ENCODE peak calls at places on chromosomes 5 and 9, in six cellular contexts. One of them, this sample, is unnamed.

GRCh38 chr5:156330141-156330870 is 3.3 kb downstream of the SGCD start:
- DNase-seq in hepatocyte: no peak
- DNase-seq in cardiac muscle cell: no peak
- DNase-seq in trophoblast cell: peak; percentile 59
- DNase-seq in A673: no peak
- DNase-seq in SK-N-SH: no peak
- DNase-seq in this sample: no peak

GRCh38 chr9:114505187-114506081 is at the start of gene WHRN:
- DNase-seq in hepatocyte: peak; percentile 98
- DNase-seq in cardiac muscle cell: peak; percentile 93
- DNase-seq in trophoblast cell: peak; percentile 90
- DNase-seq in A673: peak; percentile 94
- DNase-seq in SK-N-SH: peak; percentile 95
- DNase-seq in this sample: peak; percentile 62

GRCh38 chr5:170745481-170746061 is 38.0 kb upstream of the GABRP start:
- DNase-seq in hepatocyte: peak; percentile 65
- DNase-seq in cardiac muscle cell: no peak
- DNase-seq in trophoblast cell: peak; percentile 6
- DNase-seq in A673: no peak
- DNase-seq in SK-N-SH: peak; percentile 86
- DNase-seq in this sample: no peak

GRCh38 chr5:149313151-149313841 is 32.0 kb upstream of the GRPEL2 start:
- DNase-seq in hepatocyte: no peak
- DNase-seq in cardiac muscle cell: no peak
- DNase-seq in trophoblast cell: no peak
- DNase-seq in A673: no peak
- DNase-seq in SK-N-SH: no peak
- DNase-seq in this sample: no peak

GRCh38 chr5:123036391-123037103 is at the start of gene PPIC:
- DNase-seq in hepatocyte: peak; percentile 93
- DNase-seq in cardiac muscle cell: peak; percentile 88
- DNase-seq in trophoblast cell: peak; percentile 69
- DNase-seq in A673: peak; percentile 49
- DNase-seq in SK-N-SH: peak; percentile 93
- DNase-seq in this sample: no peak

GRCh38 chr5:149018909-149019443 is 43.9 kb downstream of the SH3TC2 start:
- DNase-seq in hepatocyte: peak; percentile 25
- DNase-seq in cardiac muscle cell: peak; percentile 38
- DNase-seq in trophoblast cell: no peak
- DNase-seq in A673: peak; percentile 85
- DNase-seq in SK-N-SH: no peak
- DNase-seq in this sample: no peak

GRCh38 chr9:7089794-7090193 is 332.0 kb downstream of the KDM4C start:
- DNase-seq in hepatocyte: no peak
- DNase-seq in cardiac muscle cell: no peak
- DNase-seq in trophoblast cell: no peak
- DNase-seq in A673: no peak
- DNase-seq in SK-N-SH: no peak
- DNase-seq in this sample: no peak

GRCh38 chr5:53971096-53971495 is 339.3 kb downstream of the ARL15 start:
- DNase-seq in hepatocyte: no peak
- DNase-seq in cardiac muscle cell: peak; percentile 49
- DNase-seq in trophoblast cell: no peak
- DNase-seq in A673: no peak
- DNase-seq in SK-N-SH: no peak
- DNase-seq in this sample: no peak

GRCh38 chr9:133233681-133234432 is 24.8 kb upstream of the OBP2B start:
- DNase-seq in hepatocyte: no peak
- DNase-seq in cardiac muscle cell: no peak
- DNase-seq in trophoblast cell: no peak
- DNase-seq in A673: peak; percentile 19
- DNase-seq in SK-N-SH: no peak
- DNase-seq in this sample: no peak

GRCh38 chr9:29126783-29127182 is 1553.5 kb upstream of the C9orf72 start:
- DNase-seq in hepatocyte: no peak
- DNase-seq in cardiac muscle cell: no peak
- DNase-seq in trophoblast cell: no peak
- DNase-seq in A673: no peak
- DNase-seq in SK-N-SH: no peak
- DNase-seq in this sample: no peak

GRCh38 chr9:110668528-110669167 is at the start of gene MUSK:
- DNase-seq in hepatocyte: no peak
- DNase-seq in cardiac muscle cell: no peak
- DNase-seq in trophoblast cell: no peak
- DNase-seq in A673: no peak
- DNase-seq in SK-N-SH: no peak
- DNase-seq in this sample: no peak

GRCh38 chr5:1763548-1763911 is 36.1 kb downstream of the MRPL36 start:
- DNase-seq in hepatocyte: peak; percentile 48
- DNase-seq in cardiac muscle cell: peak; percentile 85
- DNase-seq in trophoblast cell: peak; percentile 18
- DNase-seq in A673: peak; percentile 37
- DNase-seq in SK-N-SH: peak; percentile 78
- DNase-seq in this sample: no peak

GRCh38 chr5:86617756-86618577 is at the start of gene COX7C:
- DNase-seq in hepatocyte: peak; percentile 97
- DNase-seq in cardiac muscle cell: peak; percentile 98
- DNase-seq in trophoblast cell: peak; percentile 97
- DNase-seq in A673: peak; percentile 98
- DNase-seq in SK-N-SH: peak; percentile 84
- DNase-seq in this sample: peak; percentile 98

GRCh38 chr9:95131023-95131943 is 186.2 kb downstream of the FANCC start:
- DNase-seq in hepatocyte: peak; percentile 88
- DNase-seq in cardiac muscle cell: peak; percentile 76
- DNase-seq in trophoblast cell: peak; percentile 21
- DNase-seq in A673: peak; percentile 78
- DNase-seq in SK-N-SH: peak; percentile 70
- DNase-seq in this sample: peak; percentile 26

GRCh38 chr9:4553951-4554381 is 63.7 kb downstream of the SLC1A1 start:
- DNase-seq in hepatocyte: no peak
- DNase-seq in cardiac muscle cell: peak; percentile 13
- DNase-seq in trophoblast cell: no peak
- DNase-seq in A673: no peak
- DNase-seq in SK-N-SH: no peak
- DNase-seq in this sample: no peak

GRCh38 chr9:87381746-87382145 is 115.9 kb upstream of the DAPK1 start:
- DNase-seq in hepatocyte: no peak
- DNase-seq in cardiac muscle cell: peak; percentile 11
- DNase-seq in trophoblast cell: no peak
- DNase-seq in A673: no peak
- DNase-seq in SK-N-SH: no peak
- DNase-seq in this sample: no peak

GRCh38 chr9:5650356-5651105 is 21.6 kb downstream of the RIC1 start:
- DNase-seq in hepatocyte: no peak
- DNase-seq in cardiac muscle cell: no peak
- DNase-seq in trophoblast cell: no peak
- DNase-seq in A673: no peak
- DNase-seq in SK-N-SH: no peak
- DNase-seq in this sample: no peak

GRCh38 chr9:22158275-22158674 is 149.2 kb upstream of the CDKN2B start:
- DNase-seq in hepatocyte: no peak
- DNase-seq in cardiac muscle cell: no peak
- DNase-seq in trophoblast cell: no peak
- DNase-seq in A673: no peak
- DNase-seq in SK-N-SH: no peak
- DNase-seq in this sample: no peak

GRCh38 chr5:1526681-1527131 is 2.9 kb upstream of the LPCAT1 start:
- DNase-seq in hepatocyte: no peak
- DNase-seq in cardiac muscle cell: no peak
- DNase-seq in trophoblast cell: no peak
- DNase-seq in A673: no peak
- DNase-seq in SK-N-SH: no peak
- DNase-seq in this sample: no peak

GRCh38 chr9:132135456-132135855 is 26.4 kb upstream of the NTNG2 start:
- DNase-seq in hepatocyte: no peak
- DNase-seq in cardiac muscle cell: no peak
- DNase-seq in trophoblast cell: no peak
- DNase-seq in A673: no peak
- DNase-seq in SK-N-SH: no peak
- DNase-seq in this sample: no peak

GRCh38 chr9:8589476-8589875 is 789.9 kb upstream of the DMAC1 start:
- DNase-seq in hepatocyte: no peak
- DNase-seq in cardiac muscle cell: no peak
- DNase-seq in trophoblast cell: no peak
- DNase-seq in A673: no peak
- DNase-seq in SK-N-SH: no peak
- DNase-seq in this sample: no peak

GRCh38 chr5:56479126-56479525 is 246.0 kb upstream of the ANKRD55 start:
- DNase-seq in hepatocyte: no peak
- DNase-seq in cardiac muscle cell: no peak
- DNase-seq in trophoblast cell: no peak
- DNase-seq in A673: no peak
- DNase-seq in SK-N-SH: no peak
- DNase-seq in this sample: no peak

GRCh38 chr5:38164776-38165399 is 93.5 kb upstream of the EGFLAM start:
- DNase-seq in hepatocyte: no peak
- DNase-seq in cardiac muscle cell: no peak
- DNase-seq in trophoblast cell: no peak
- DNase-seq in A673: no peak
- DNase-seq in SK-N-SH: no peak
- DNase-seq in this sample: no peak

DNA sequence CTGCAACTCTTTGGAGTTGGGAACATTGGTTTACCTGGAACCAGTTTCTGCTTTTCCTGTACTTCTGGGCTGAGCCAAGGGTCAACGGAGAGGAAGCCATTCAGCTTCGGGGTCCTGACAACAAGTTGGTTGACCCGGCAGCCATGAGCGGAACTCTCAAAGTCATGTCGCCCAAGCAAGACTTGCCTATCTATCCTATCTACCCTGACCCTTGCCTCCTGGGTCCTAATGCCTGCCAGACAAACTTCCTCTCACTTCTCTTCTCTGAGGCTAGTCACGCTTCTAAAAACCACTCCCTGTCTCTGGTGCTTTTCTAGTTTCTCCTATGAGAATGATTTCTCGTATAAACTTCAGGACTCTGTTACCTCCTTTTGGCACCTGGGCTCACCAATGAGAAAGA is 44.7 kb upstream of the CRHBP start:
- DNase-seq in hepatocyte: no peak
- DNase-seq in cardiac muscle cell: no peak
- DNase-seq in trophoblast cell: no peak
- DNase-seq in A673: no peak
- DNase-seq in SK-N-SH: no peak
- DNase-seq in this sample: no peak
- H3K4me3 ChIP-seq in hepatocyte: no peak overlapping the region
- H3K4me3 ChIP-seq in cardiac muscle cell: no peak overlapping the region
- H3K4me3 ChIP-seq in trophoblast cell: no peak overlapping the region
- H3K4me3 ChIP-seq in A673: no peak overlapping the region
- H3K4me3 ChIP-seq in SK-N-SH: no peak overlapping the region
- H3K4me3 ChIP-seq in this sample: no peak overlapping the region

GRCh38 chr9:127131871-127132270 is 9.4 kb upstream of the ANGPTL2 start:
- DNase-seq in hepatocyte: no peak
- DNase-seq in cardiac muscle cell: peak; percentile 66
- DNase-seq in trophoblast cell: peak; percentile 85
- DNase-seq in A673: no peak
- DNase-seq in SK-N-SH: no peak
- DNase-seq in this sample: no peak

GRCh38 chr9:127132375-127132774 is 9.9 kb upstream of the ANGPTL2 start:
- DNase-seq in hepatocyte: no peak
- DNase-seq in cardiac muscle cell: no peak
- DNase-seq in trophoblast cell: no peak
- DNase-seq in A673: no peak
- DNase-seq in SK-N-SH: no peak
- DNase-seq in this sample: no peak

GRCh38 chr9:127133739-127134167 is 11.3 kb upstream of the ANGPTL2 start:
- DNase-seq in hepatocyte: peak; percentile 61
- DNase-seq in cardiac muscle cell: peak; percentile 74
- DNase-seq in trophoblast cell: no peak
- DNase-seq in A673: no peak
- DNase-seq in SK-N-SH: no peak
- DNase-seq in this sample: no peak

GRCh38 chr9:127135056-127135745 is 12.8 kb upstream of the ANGPTL2 start:
- DNase-seq in hepatocyte: no peak
- DNase-seq in cardiac muscle cell: no peak
- DNase-seq in trophoblast cell: no peak
- DNase-seq in A673: no peak
- DNase-seq in SK-N-SH: no peak
- DNase-seq in this sample: no peak

DNA sequence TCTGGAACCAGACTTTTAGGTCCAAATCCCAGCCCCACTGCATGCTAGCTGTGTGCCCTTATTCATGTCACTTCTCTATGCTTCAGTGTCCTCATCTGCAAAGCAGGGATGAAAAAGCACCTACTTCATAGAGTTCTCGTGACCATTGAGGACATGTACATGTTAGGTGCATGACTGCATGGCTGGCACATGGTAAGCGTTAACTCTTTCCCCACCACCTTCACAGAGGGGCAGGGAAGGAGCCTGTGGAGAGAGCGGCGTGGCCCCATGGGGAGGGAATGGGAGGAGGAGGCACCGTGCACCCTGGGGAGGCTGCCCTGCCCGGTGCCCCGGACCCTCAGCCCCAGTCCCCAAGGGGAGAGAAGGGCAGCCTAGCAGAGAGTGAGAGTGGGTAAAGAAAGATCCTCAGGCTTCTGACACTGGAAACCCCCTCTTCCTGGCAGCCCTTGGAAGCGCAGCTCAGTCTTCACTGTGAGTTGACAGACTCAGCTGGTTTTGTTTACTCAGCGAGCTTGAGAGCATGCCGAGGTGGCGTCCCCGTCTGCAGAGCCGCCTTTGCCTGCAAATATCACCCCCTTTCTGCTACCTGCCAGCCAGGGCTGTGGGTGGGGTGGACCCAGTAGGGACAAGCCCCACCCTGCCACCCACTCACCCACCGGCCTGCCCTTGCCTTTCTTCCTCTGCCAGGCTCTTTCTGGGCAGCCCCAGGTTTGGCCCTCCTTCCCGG is 10.6 kb upstream of the ANGPTL2 start:
- DNase-seq in hepatocyte: peak; percentile 68
- DNase-seq in cardiac muscle cell: no peak
- DNase-seq in trophoblast cell: no peak
- DNase-seq in A673: no peak
- DNase-seq in SK-N-SH: no peak
- DNase-seq in this sample: no peak
- H3K4me3 ChIP-seq in hepatocyte: no peak overlapping the region
- H3K4me3 ChIP-seq in cardiac muscle cell: no peak overlapping the region
- H3K4me3 ChIP-seq in trophoblast cell: no peak overlapping the region
- H3K4me3 ChIP-seq in A673: no peak overlapping the region
- H3K4me3 ChIP-seq in SK-N-SH: no peak overlapping the region
- H3K4me3 ChIP-seq in this sample: no peak overlapping the region

DNA sequence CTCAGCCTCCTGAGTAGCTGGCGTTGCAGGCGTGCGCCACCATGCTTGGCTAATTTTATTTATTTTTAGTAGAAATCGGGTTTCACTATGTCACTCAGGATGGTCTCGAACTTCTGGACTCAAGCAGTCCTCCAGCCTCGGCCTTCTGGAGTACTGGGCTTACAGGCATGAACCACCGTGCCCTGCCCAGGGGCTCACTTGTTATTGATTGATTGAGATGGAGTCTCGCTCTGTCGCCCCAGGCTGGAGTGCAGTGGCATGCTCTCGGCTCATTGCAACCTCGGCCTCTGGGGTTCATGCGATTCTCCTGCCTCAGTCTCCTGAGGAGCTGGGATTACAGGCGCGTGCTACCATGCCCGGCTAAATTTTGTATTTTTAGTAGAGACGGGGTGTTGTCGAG is 1.6 kb downstream of the HSPA4 start:
- DNase-seq in hepatocyte: no peak
- DNase-seq in cardiac muscle cell: no peak
- DNase-seq in trophoblast cell: no peak
- DNase-seq in A673: no peak
- DNase-seq in SK-N-SH: no peak
- DNase-seq in this sample: no peak
- H3K4me3 ChIP-seq in hepatocyte: peak overlapping the region; percentile 86
- H3K4me3 ChIP-seq in cardiac muscle cell: peak overlapping the region; percentile 84
- H3K4me3 ChIP-seq in trophoblast cell: no peak overlapping the region
- H3K4me3 ChIP-seq in A673: peak overlapping the region; percentile 92
- H3K4me3 ChIP-seq in SK-N-SH: peak overlapping the region; percentile 97
- H3K4me3 ChIP-seq in this sample: peak overlapping the region; percentile 99

GRCh38 chr5:317086-317811 is 4.3 kb upstream of the AHRR start:
- DNase-seq in hepatocyte: peak; percentile 85
- DNase-seq in cardiac muscle cell: peak; percentile 79
- DNase-seq in trophoblast cell: peak; percentile 78
- DNase-seq in A673: peak; percentile 78
- DNase-seq in SK-N-SH: peak; percentile 74
- DNase-seq in this sample: no peak
- H3K4me3 ChIP-seq in hepatocyte: no peak overlapping the region
- H3K4me3 ChIP-seq in cardiac muscle cell: no peak overlapping the region
- H3K4me3 ChIP-seq in trophoblast cell: no peak overlapping the region
- H3K4me3 ChIP-seq in A673: no peak overlapping the region
- H3K4me3 ChIP-seq in SK-N-SH: no peak overlapping the region
- H3K4me3 ChIP-seq in this sample: no peak overlapping the region

This sample was measured in Jurkat, Clone E6-1.